ENCODE peak calls at places on chromosomes 3 and 15, in six cellular contexts. G is A549, W is gastrocnemius medialis, C is body of pancreas, M is Peyer's patch, K is heart left ventricle. L is an unnamed sample.

GRCh38 chr3:94822298-94822697 is 759.4 kb downstream of the NSUN3 start:
- DNase-seq in C (no peak), G (no peak), K (no peak), W (no peak), M (no peak), L (no peak)

GRCh38 chr15:69881310-69881660 is 216.4 kb downstream of the TLE3 start:
- DNase-seq in K (no peak), G (no peak), M (no peak), C (no peak), W (no peak), L (no peak)

GRCh38 chr3:32421185-32421584 is 29.5 kb downstream of the CMTM7 start:
- DNase-seq in C (no peak), K (no peak), W (no peak), M (no peak), G (no peak), L (no peak)

GRCh38 chr3:16916840-16917239 is 32.1 kb downstream of the PLCL2 start:
- DNase-seq in M (no peak), K (peak; percentile 42), W (no peak), G (no peak), C (no peak), L (no peak)

GRCh38 chr3:125116311-125117069 is 60.7 kb upstream of the HEG1 start:
- DNase-seq in K (no peak), C (peak; percentile 40), W (no peak), G (no peak), M (no peak), L (no peak)

GRCh38 chr15:76913737-76914136 is 8.6 kb upstream of the SCAPER start:
- DNase-seq in W (no peak), G (no peak), K (no peak), C (no peak), M (no peak), L (no peak)

GRCh38 chr3:45567730-45568172 is 26.8 kb upstream of the LIMD1 start:
- DNase-seq in K (no peak), W (no peak), G (no peak), M (no peak), C (no peak), L (no peak)

GRCh38 chr3:56075089-56075488 is 393.2 kb downstream of the ERC2 start:
- DNase-seq in W (no peak), M (no peak), C (no peak), G (no peak), K (no peak), L (no peak)

GRCh38 chr15:58598829-58599210 is 150.7 kb downstream of the ADAM10 start:
- DNase-seq in W (no peak), C (no peak), G (no peak), K (no peak), M (no peak), L (no peak)

GRCh38 chr3:170440346-170440745 is 21.7 kb downstream of the CLDN11 start:
- DNase-seq in K (no peak), G (no peak), M (no peak), W (no peak), C (no peak), L (no peak)

GRCh38 chr15:74040115-74040850 is 42.1 kb downstream of the GOLGA6A start:
- DNase-seq in M (no peak), G (peak; percentile 15), K (peak; percentile 85), C (peak; percentile 47), W (peak; percentile 25), L (no peak)

GRCh38 chr3:108546692-108547091 is 36.3 kb upstream of the MYH15 start:
- DNase-seq in G (no peak), W (no peak), C (no peak), K (no peak), M (no peak), L (no peak)

GRCh38 chr15:44193651-44194396 is 1.2 kb downstream of the FRMD5 start:
- DNase-seq in G (no peak), C (no peak), M (no peak), K (no peak), W (no peak), L (no peak)

GRCh38 chr15:35307676-35308075 is 222.6 kb upstream of the NANOGP8 start:
- DNase-seq in G (no peak), M (no peak), W (no peak), C (no peak), K (no peak), L (no peak)

GRCh38 chr15:35307026-35307425 is 221.9 kb upstream of the NANOGP8 start:
- DNase-seq in W (no peak), K (no peak), G (no peak), C (no peak), M (no peak), L (no peak)

GRCh38 chr15:35305906-35306305 is 220.8 kb upstream of the NANOGP8 start:
- DNase-seq in K (no peak), M (no peak), W (no peak), C (no peak), G (peak; percentile 65), L (no peak)

GRCh38 chr15:35305031-35305555 is 220.0 kb upstream of the NANOGP8 start:
- DNase-seq in K (no peak), G (no peak), M (no peak), W (no peak), C (no peak), L (no peak)

DNA sequence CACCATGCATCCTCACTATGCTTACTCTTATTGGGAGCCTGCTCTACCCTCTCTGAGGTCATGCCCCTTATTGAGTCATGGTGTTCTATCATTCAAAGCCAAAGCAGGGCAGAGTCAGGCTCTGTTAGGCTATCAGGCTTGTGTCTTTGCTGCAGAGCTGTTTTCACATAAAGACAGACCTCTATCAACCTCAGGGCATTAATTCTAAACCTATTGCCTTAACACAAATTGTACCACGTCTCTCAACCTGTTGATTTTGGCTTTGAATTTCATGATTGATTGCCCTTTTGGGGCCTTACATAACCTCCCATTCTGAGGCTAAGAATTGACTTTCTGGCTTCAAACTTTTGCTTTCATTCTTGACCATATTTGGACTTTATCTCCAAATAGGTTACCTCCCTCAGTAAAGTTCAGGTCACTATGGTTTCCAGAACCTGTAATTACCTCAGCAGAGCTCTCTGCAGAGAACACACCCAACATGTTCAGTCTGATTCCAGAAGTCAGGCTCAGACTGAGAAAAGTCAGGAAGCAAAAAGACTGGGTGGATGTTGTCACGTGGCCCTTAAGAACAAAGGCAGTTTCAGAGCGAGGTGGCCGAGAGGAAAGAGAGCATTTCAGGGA is 221.4 kb upstream of the NANOGP8 start:
- DNase-seq in G (peak; percentile 65), K (no peak), C (no peak), M (no peak), W (no peak), L (no peak)
- TF ChIP-seq POLR2A in G (no peak), K (no peak), C (no peak), M (no peak), W (no peak), L (no peak)

GRCh38 chr3:100042577-100042981 is 71.7 kb downstream of the FILIP1L start:
- DNase-seq in K (no peak), M (no peak), G (no peak), C (no peak), W (no peak), L (no peak)

GRCh38 chr3:100040846-100041245 is 73.5 kb downstream of the FILIP1L start:
- DNase-seq in G (no peak), K (no peak), C (no peak), W (no peak), M (no peak), L (no peak)

GRCh38 chr3:100043271-100043670 is 71.0 kb downstream of the FILIP1L start:
- DNase-seq in W (no peak), G (no peak), M (no peak), K (no peak), C (no peak), L (no peak)

GRCh38 chr3:100041328-100041749 is 73.0 kb downstream of the FILIP1L start:
- DNase-seq in K (no peak), M (no peak), G (peak; percentile 33), C (no peak), W (no peak), L (no peak)

DNA sequence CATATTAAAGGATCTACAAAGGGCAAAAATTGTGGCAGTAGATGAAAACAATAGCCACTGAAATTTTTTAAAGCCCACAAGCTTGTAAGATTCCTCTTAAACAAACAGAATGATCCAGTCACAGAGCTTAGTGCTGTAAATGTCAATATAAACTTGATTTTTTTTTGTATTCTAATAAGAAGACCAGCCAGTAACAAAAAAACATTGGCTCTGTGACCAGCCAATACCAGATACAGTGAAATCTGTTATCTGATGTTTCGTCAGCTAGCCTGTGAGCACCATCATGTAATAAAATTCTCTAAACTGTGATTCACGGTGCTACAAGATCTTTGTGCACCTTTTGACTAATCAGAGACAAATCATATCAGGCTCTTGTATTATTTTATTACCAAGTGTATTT is 72.2 kb downstream of the FILIP1L start:
- DNase-seq in C (no peak), M (no peak), G (peak; percentile 48), W (no peak), K (no peak), L (no peak)
- H3K27ac ChIP-seq in C (peak overlapping the region; percentile 76), M (peak overlapping the region; percentile 86), G (peak overlapping the region; percentile 73), W (peak overlapping the region; percentile 94), K (peak overlapping the region; percentile 89), L (peak overlapping the region; percentile 86)

DNA sequence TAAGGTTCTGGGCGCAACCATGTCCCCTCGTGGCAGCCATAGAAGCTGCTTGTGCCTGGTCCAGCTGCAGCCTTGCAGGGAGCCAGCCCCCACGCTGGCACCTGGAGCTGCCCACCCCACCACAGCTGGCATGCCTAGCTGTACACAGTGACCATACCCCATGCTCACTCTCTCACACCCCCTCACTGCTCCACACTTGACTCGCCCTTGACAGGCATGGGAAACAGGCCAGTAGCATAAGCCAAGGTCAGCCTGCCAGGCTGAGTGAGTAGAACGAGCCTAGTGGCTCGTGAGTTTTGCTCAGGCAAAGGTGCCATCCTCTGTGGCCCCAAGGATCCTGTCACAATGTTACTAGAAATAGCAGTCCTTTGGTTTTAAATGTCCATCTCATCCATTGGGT is 52.7 kb upstream of the CADM2 start:
- DNase-seq in M (no peak), W (no peak), G (no peak), K (no peak), C (no peak), L (no peak)
- TF ChIP-seq POLR2A in M (no peak), W (no peak), G (no peak), K (no peak), C (no peak), L (no peak)

GRCh38 chr3:47867451-47868017 is 64.6 kb downstream of the DHX30 start:
- DNase-seq in G (no peak), C (no peak), W (no peak), K (no peak), M (no peak), L (no peak)

GRCh38 chr3:47871389-47871788 is 68.5 kb downstream of the DHX30 start:
- DNase-seq in G (no peak), W (no peak), M (no peak), K (no peak), C (no peak), L (no peak)

GRCh38 chr3:47868306-47868705 is 65.4 kb downstream of the DHX30 start:
- DNase-seq in G (no peak), C (no peak), W (no peak), M (no peak), K (no peak), L (no peak)

GRCh38 chr3:47870156-47870555 is 67.2 kb downstream of the DHX30 start:
- DNase-seq in C (no peak), W (no peak), M (no peak), G (no peak), K (no peak), L (no peak)

DNA sequence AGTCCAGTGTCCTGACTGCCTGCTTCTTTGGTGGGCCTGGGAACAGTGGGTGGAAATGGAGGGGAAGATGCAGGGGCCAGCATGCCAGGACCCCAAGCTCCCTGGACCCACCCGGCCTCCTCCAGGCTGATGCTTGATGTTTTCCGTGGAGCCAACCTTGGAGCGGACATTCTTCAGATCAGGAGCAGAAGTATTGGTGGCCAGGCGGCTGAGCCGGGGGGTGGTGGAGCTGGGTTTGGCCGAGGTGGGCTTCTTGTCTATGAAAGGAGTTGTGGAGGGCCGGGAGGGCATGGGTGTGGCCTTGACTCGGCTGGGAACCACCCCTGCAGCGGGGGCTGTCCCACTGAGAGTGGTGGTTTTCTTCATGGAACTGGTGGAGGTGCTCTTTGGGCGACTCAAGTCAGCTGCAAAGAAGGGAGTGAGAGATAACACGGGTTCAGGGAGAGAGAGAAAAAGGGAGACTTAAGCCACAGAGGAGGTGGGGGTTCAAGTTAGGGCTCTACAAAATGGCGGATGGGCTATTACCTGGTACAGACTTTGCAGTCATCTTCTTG is 67.8 kb downstream of the DHX30 start:
- DNase-seq in C (no peak), W (no peak), K (no peak), M (no peak), G (no peak), L (no peak)
- H3K27ac ChIP-seq in C (no peak overlapping the region), W (no peak overlapping the region), K (no peak overlapping the region), M (no peak overlapping the region), G (no peak overlapping the region), L (no peak overlapping the region)